ENCODE peak calls at places on chromosome 10, in seven cellular contexts. N is adrenal gland; G is activated CD4-positive, alpha-beta T cell treated with anti-CD3 and anti-CD28 coated beads, Interleukin-2, amount 50 U/mL, for 1 hour; K is cardiac septum; Z is tibial nerve; H is NAMALWA; M is ACHN. P is an unnamed sample.

GRCh38 chr10:2280713-2281112 is 543.4 kb upstream of the ADARB2 start:
- DNase-seq in N (no peak), K (no peak), Z (no peak), G (no peak), H (no peak), M (no peak), P (no peak)

GRCh38 chr10:101467286-101467770 is 113.4 kb downstream of the BTRC start:
- DNase-seq in N (peak; percentile 43), Z (peak; percentile 42), K (no peak), G (peak; percentile 3), M (peak; percentile 74), H (peak; percentile 87), P (no peak)

GRCh38 chr10:43192824-43193223 is 54.6 kb downstream of the CSGALNACT2 start:
- DNase-seq in K (no peak), G (no peak), M (no peak), N (no peak), H (no peak), Z (no peak), P (no peak)

GRCh38 chr10:118853916-118854315 is 99.1 kb upstream of the CACUL1 start:
- DNase-seq in N (no peak), K (no peak), M (no peak), G (no peak), Z (no peak), H (no peak), P (no peak)

GRCh38 chr10:110273474-110273873 is 31.2 kb downstream of the SMNDC1 start:
- DNase-seq in N (peak; percentile 69), M (peak; percentile 76), K (no peak), G (peak; percentile 43), Z (peak; percentile 77), H (peak; percentile 62), P (peak; percentile 79)

GRCh38 chr10:102113261-102113955 is 6.8 kb downstream of the LDB1 start:
- DNase-seq in Z (no peak), G (no peak), N (no peak), K (no peak), M (no peak), H (no peak), P (no peak)

GRCh38 chr10:67803588-67804394 is 34.2 kb downstream of the DNAJC12 start:
- DNase-seq in G (no peak), N (no peak), M (no peak), H (no peak), Z (no peak), K (no peak), P (no peak)

GRCh38 chr10:80581469-80581835 is 43.8 kb downstream of the SH2D4B start:
- DNase-seq in N (no peak), M (no peak), K (no peak), Z (no peak), H (no peak), G (no peak), P (no peak)

GRCh38 chr10:86699991-86700840 is 31.9 kb downstream of the LDB3 start:
- DNase-seq in H (no peak), K (no peak), N (no peak), M (no peak), Z (no peak), G (no peak), P (no peak)

GRCh38 chr10:31051703-31052102 is 20.0 kb upstream of the ZNF438 start:
- DNase-seq in M (peak; percentile 83), N (no peak), G (no peak), H (no peak), K (no peak), Z (no peak), P (no peak)

GRCh38 chr10:73768881-73769280 is 13.0 kb upstream of the CHCHD1 start:
- DNase-seq in Z (no peak), H (peak; percentile 79), N (no peak), K (no peak), M (no peak), G (peak; percentile 73), P (no peak)

GRCh38 chr10:94223702-94224370 is 138.9 kb downstream of the NOC3L start:
- DNase-seq in H (no peak), M (no peak), N (no peak), G (no peak), K (no peak), Z (no peak), P (no peak)

GRCh38 chr10:114917927-114918672 is 19.9 kb upstream of the TRUB1 start:
- DNase-seq in K (no peak), M (peak; percentile 99), G (no peak), N (no peak), H (no peak), Z (no peak), P (no peak)

GRCh38 chr10:47296111-47296894 is 3.7 kb upstream of the GDF10 start:
- DNase-seq in G (no peak), H (no peak), K (peak; percentile 22), N (no peak), M (no peak), Z (peak; percentile 48), P (no peak)

GRCh38 chr10:104045151-104046089 is 40.3 kb downstream of the COL17A1 start:
- DNase-seq in G (no peak), M (peak; percentile 75), N (peak; percentile 72), H (peak; percentile 11), Z (no peak), K (no peak), P (no peak)

GRCh38 chr10:66671064-66671463 is 254.8 kb upstream of the LRRTM3 start:
- DNase-seq in Z (no peak), K (no peak), H (no peak), N (no peak), G (no peak), M (no peak), P (no peak)

GRCh38 chr10:125159932-125160855 is at the start of gene CTBP2:
- DNase-seq in G (no peak), N (peak; percentile 73), K (peak; percentile 73), M (peak; percentile 57), H (peak; percentile 19), Z (peak; percentile 47), P (peak; percentile 51)

GRCh38 chr10:124152781-124153600 is 59.6 kb upstream of the CHST15 start:
- DNase-seq in K (peak; percentile 89), Z (peak; percentile 35), H (peak; percentile 75), G (peak; percentile 15), N (peak; percentile 29), M (peak; percentile 97), P (no peak)

GRCh38 chr10:1577371-1577770 is 160.0 kb downstream of the ADARB2 start:
- DNase-seq in K (peak; percentile 54), M (no peak), H (peak; percentile 72), G (no peak), Z (no peak), N (no peak), P (no peak)

GRCh38 chr10:30493609-30494530 is 59.9 kb downstream of the MAP3K8 start:
- DNase-seq in N (peak; percentile 97), G (no peak), Z (peak; percentile 44), K (no peak), M (no peak), H (peak; percentile 57), P (no peak)

GRCh38 chr10:16950686-16951681 is 133.8 kb upstream of the RSU1 start:
- DNase-seq in G (peak; percentile 4), M (peak; percentile 58), K (no peak), H (no peak), Z (no peak), N (no peak), P (no peak)

GRCh38 chr10:96998329-96998888 is 166.3 kb downstream of the LCOR start:
- DNase-seq in Z (no peak), N (peak; percentile 56), G (no peak), K (no peak), M (peak; percentile 42), H (no peak), P (no peak)

GRCh38 chr10:5905854-5906507 is 15.9 kb downstream of the FBH1 start:
- DNase-seq in Z (no peak), G (no peak), K (no peak), M (no peak), H (no peak), N (no peak), P (no peak)

GRCh38 chr10:133158756-133159610 is 1.0 kb upstream of the KNDC1 start:
- DNase-seq in G (no peak), H (no peak), Z (no peak), N (peak; percentile 79), M (no peak), K (peak; percentile 67), P (no peak)

GRCh38 chr10:88091490-88092061 is 228.2 kb downstream of the PTEN start:
- DNase-seq in M (no peak), H (no peak), Z (no peak), N (no peak), G (peak; percentile 47), K (peak; percentile 84), P (no peak)

GRCh38 chr10:6958254-6958653 is 378.2 kb upstream of the PRKCQ start:
- DNase-seq in H (peak; percentile 19), N (no peak), G (no peak), M (no peak), K (no peak), Z (no peak), P (no peak)

GRCh38 chr10:124231188-124232135 is 138.1 kb upstream of the CHST15 start:
- DNase-seq in K (no peak), G (no peak), Z (no peak), H (peak; percentile 85), M (no peak), N (no peak), P (no peak)

GRCh38 chr10:129937351-129937751 is 26.7 kb downstream of the EBF3 start:
- DNase-seq in K (peak; percentile 60), N (no peak), G (no peak), M (no peak), H (no peak), Z (no peak), P (no peak)

GRCh38 chr10:25696013-25696708 is 237.9 kb upstream of the MYO3A start:
- DNase-seq in N (no peak), G (no peak), H (peak; percentile 17), M (no peak), Z (no peak), K (no peak), P (no peak)

GRCh38 chr10:71150811-71151210 is 61.6 kb upstream of the UNC5B start:
- DNase-seq in G (no peak), Z (no peak), K (no peak), H (no peak), N (no peak), M (no peak), P (no peak)

GRCh38 chr10:107666214-107666613 is 501.7 kb upstream of the SORCS1 start:
- DNase-seq in H (no peak), K (no peak), N (no peak), M (no peak), G (no peak), Z (no peak), P (no peak)

GRCh38 chr10:113000876-113001598 is 51.0 kb downstream of the TCF7L2 start:
- DNase-seq in M (peak; percentile 31), Z (no peak), K (no peak), H (no peak), N (peak; percentile 32), G (no peak), P (peak; percentile 67)

GRCh38 chr10:74652664-74653063 is 173.7 kb upstream of the KAT6B start:
- DNase-seq in M (no peak), G (no peak), Z (no peak), K (no peak), H (no peak), N (no peak), P (no peak)

GRCh38 chr10:120979435-120980315 is 128.5 kb downstream of the WDR11 start:
- DNase-seq in N (peak; percentile 78), M (peak; percentile 52), Z (no peak), G (no peak), H (no peak), K (no peak), P (peak; percentile 68)

GRCh38 chr10:103612462-103613365 is 119.2 kb downstream of the NEURL1 start:
- DNase-seq in G (no peak), H (no peak), Z (no peak), K (no peak), N (no peak), M (no peak), P (no peak)

GRCh38 chr10:11035318-11035920 is 17.7 kb downstream of the CELF2 start:
- DNase-seq in H (no peak), M (peak; percentile 32), K (peak; percentile 82), G (no peak), N (peak; percentile 36), Z (peak; percentile 61), P (peak; percentile 56)